ENCODE peak calls at places on chromosomes 16 and 17, in six cellular contexts. A is T-cell; L is stimulated activated CD4-positive, alpha-beta T cell treated with anti-CD3 and anti-CD28 coated beads, TNF-alpha, amount 100 ng/mL, for 48 hours; Y is hypothalamus; T is heart left ventricle; U is MV-4-11. W is an unnamed sample.

GRCh38 chr17:82876602-82877391 is 37.0 kb upstream of the ZNF750 start:
- DNase-seq in A (no peak), L (no peak), Y (peak; percentile 46), T (no peak), U (peak; percentile 27), W (peak; percentile 89)

GRCh38 chr17:11853321-11854151 is 143.7 kb downstream of the ZNF18 start:
- DNase-seq in A (no peak), L (no peak), Y (no peak), T (no peak), U (no peak), W (no peak)

GRCh38 chr17:81845361-81845760 is 10.5 kb upstream of the PPP1R27 start:
- DNase-seq in A (no peak), L (no peak), Y (no peak), T (no peak), U (no peak), W (no peak)

GRCh38 chr16:51839697-51840462 is 688.8 kb upstream of the SALL1 start:
- DNase-seq in A (no peak), L (no peak), Y (no peak), T (no peak), U (no peak), W (peak; percentile 52)

GRCh38 chr16:89050868-89051311 is 42.8 kb upstream of the ACSF3 start:
- DNase-seq in A (no peak), L (no peak), Y (no peak), T (peak; percentile 58), U (no peak), W (no peak)

GRCh38 chr17:44736551-44737240 is 22.1 kb upstream of the ADAM11 start:
- DNase-seq in A (no peak), L (no peak), Y (no peak), T (no peak), U (no peak), W (no peak)

GRCh38 chr16:69182730-69183416 is 4.1 kb upstream of the SNTB2 start:
- DNase-seq in A (no peak), L (no peak), Y (no peak), T (no peak), U (no peak), W (no peak)

GRCh38 chr17:74125160-74125559 is 78.3 kb upstream of the RPL38 start:
- DNase-seq in A (no peak), L (no peak), Y (no peak), T (no peak), U (no peak), W (no peak)

GRCh38 chr17:78394209-78394608 is 15.8 kb downstream of the PGS1 start:
- DNase-seq in A (no peak), L (no peak), Y (no peak), T (no peak), U (no peak), W (no peak)

GRCh38 chr17:29357232-29357631 is 32.9 kb upstream of the TAOK1 start:
- DNase-seq in A (no peak), L (no peak), Y (no peak), T (no peak), U (no peak), W (no peak)

GRCh38 chr17:77465358-77466041 is 324.7 kb downstream of the SEC14L1 start:
- DNase-seq in A (peak; percentile 76), L (no peak), Y (no peak), T (no peak), U (peak; percentile 98), W (peak; percentile 78)

GRCh38 chr17:35313875-35314409 is 59.5 kb downstream of the SLFN11 start:
- DNase-seq in A (peak; percentile 24), L (no peak), Y (no peak), T (peak; percentile 83), U (no peak), W (no peak)

GRCh38 chr17:35376245-35376644 is 2.8 kb upstream of the SLFN11 start:
- DNase-seq in A (no peak), L (no peak), Y (no peak), T (no peak), U (peak; percentile 77), W (peak; percentile 15)

GRCh38 chr16:85618509-85618908 is 5.4 kb downstream of the GSE1 start:
- DNase-seq in A (no peak), L (no peak), Y (no peak), T (no peak), U (no peak), W (no peak)

GRCh38 chr17:66371561-66371960 is 69.1 kb downstream of the PRKCA start:
- DNase-seq in A (no peak), L (no peak), Y (no peak), T (no peak), U (no peak), W (no peak)

GRCh38 chr16:84013787-84014569 is 28.6 kb downstream of the SLC38A8 start:
- DNase-seq in A (peak; percentile 42), L (peak; percentile 26), Y (no peak), T (no peak), U (peak; percentile 95), W (peak; percentile 83)

GRCh38 chr16:188674-189073 is 8.4 kb downstream of the HBQ1 start:
- DNase-seq in A (peak; percentile 26), L (no peak), Y (no peak), T (no peak), U (no peak), W (no peak)

GRCh38 chr17:33779399-33779697 is 475.7 kb upstream of the CCL2 start:
- DNase-seq in A (no peak), L (no peak), Y (no peak), T (no peak), U (no peak), W (no peak)

GRCh38 chr17:3531266-3532101 is 26.1 kb downstream of the TRPV3 start:
- DNase-seq in A (no peak), L (no peak), Y (peak; percentile 58), T (peak; percentile 66), U (no peak), W (no peak)

GRCh38 chr16:55036371-55036821 is 105.7 kb downstream of the IRX5 start:
- DNase-seq in A (no peak), L (no peak), Y (no peak), T (no peak), U (no peak), W (no peak)

GRCh38 chr16:11431915-11432465 is 86.7 kb downstream of the RMI2 start:
- DNase-seq in A (no peak), L (no peak), Y (no peak), T (no peak), U (peak; percentile 28), W (peak; percentile 15)

GRCh38 chr17:72182256-72182890 is 61.6 kb downstream of the SOX9 start:
- DNase-seq in A (no peak), L (no peak), Y (no peak), T (no peak), U (no peak), W (no peak)

GRCh38 chr17:17168401-17168800 is 37.7 kb downstream of the PLD6 start:
- DNase-seq in A (no peak), L (no peak), Y (no peak), T (peak; percentile 54), U (no peak), W (no peak)

GRCh38 chr16:27539120-27539519 is 10.6 kb downstream of the GTF3C1 start:
- DNase-seq in A (no peak), L (no peak), Y (no peak), T (no peak), U (peak; percentile 36), W (no peak)

GRCh38 chr16:57993452-57993851 is 7.0 kb downstream of the ZNF319 start:
- DNase-seq in A (no peak), L (no peak), Y (no peak), T (no peak), U (no peak), W (no peak)

GRCh38 chr17:77409282-77410161 is 268.8 kb downstream of the SEC14L1 start:
- DNase-seq in A (no peak), L (no peak), Y (no peak), T (peak; percentile 86), U (no peak), W (peak; percentile 77)

GRCh38 chr17:41895617-41896016 is 23.1 kb downstream of the ACLY start:
- DNase-seq in A (no peak), L (no peak), Y (no peak), T (no peak), U (no peak), W (no peak)

GRCh38 chr17:81120149-81120484 is 45.2 kb upstream of the PVALEF start:
- DNase-seq in A (no peak), L (no peak), Y (no peak), T (no peak), U (no peak), W (no peak)

GRCh38 chr17:58414596-58414997 is 2.7 kb downstream of the RNF43 start:
- DNase-seq in A (no peak), L (no peak), Y (no peak), T (no peak), U (no peak), W (no peak)

GRCh38 chr16:47309581-47310312 is 151.1 kb downstream of the ITFG1 start:
- DNase-seq in A (no peak), L (no peak), Y (no peak), T (no peak), U (no peak), W (peak; percentile 45)

GRCh38 chr17:50460831-50461526 is 7.7 kb downstream of the CHAD start:
- DNase-seq in A (no peak), L (no peak), Y (no peak), T (no peak), U (no peak), W (no peak)

GRCh38 chr17:33940769-33941168 is 314.3 kb upstream of the CCL2 start:
- DNase-seq in A (no peak), L (no peak), Y (no peak), T (no peak), U (no peak), W (no peak)

GRCh38 chr17:27878776-27879562 is 14.2 kb downstream of the LYRM9 start:
- DNase-seq in A (peak; percentile 20), L (no peak), Y (no peak), T (no peak), U (no peak), W (no peak)

GRCh38 chr16:69348222-69348621 is 3.4 kb downstream of the TMED6 start:
- DNase-seq in A (no peak), L (no peak), Y (no peak), T (no peak), U (no peak), W (no peak)

GRCh38 chr17:4818276-4818675 is 11.3 kb downstream of the PLD2 start:
- DNase-seq in A (no peak), L (no peak), Y (no peak), T (no peak), U (no peak), W (no peak)

GRCh38 chr17:12070561-12070960 is 49.9 kb downstream of the MAP2K4 start:
- DNase-seq in A (no peak), L (no peak), Y (no peak), T (no peak), U (no peak), W (peak; percentile 90)